ENCODE peak calls at places on chromosomes 2 and 18, in four cellular contexts. Z, G, N and D are unnamed samples.
A peak's percentile ranks its signal among the peaks of the same experiment; 100 is the strongest.

GRCh38 chr2:175755169-175755568 is 246.9 kb downstream of the LNPK start:
- DNase-seq in Z (no peak), G (no peak), N (no peak), D (no peak)

GRCh38 chr18:59672125-59672769 is 25.0 kb downstream of the CCBE1 start:
- DNase-seq in Z (no peak), G (no peak), N (no peak), D (peak; percentile 41)

GRCh38 chr18:65938592-65939372 is 188.0 kb downstream of the CDH7 start:
- DNase-seq in Z (no peak), G (peak; percentile 22), N (peak; percentile 24), D (no peak)

GRCh38 chr18:47436871-47437270 is 185.4 kb upstream of the SKOR2 start:
- DNase-seq in Z (no peak), G (no peak), N (no peak), D (no peak)

GRCh38 chr18:38698108-38698507 is 1132.5 kb upstream of the CELF4 start:
- DNase-seq in Z (no peak), G (no peak), N (no peak), D (no peak)

GRCh38 chr2:219675206-219675605 is 47.8 kb downstream of the SLC4A3 start:
- DNase-seq in Z (no peak), G (no peak), N (no peak), D (no peak)

GRCh38 chr2:241279413-241279812 is 36.1 kb downstream of the HDLBP start:
- DNase-seq in Z (no peak), G (no peak), N (peak; percentile 44), D (no peak)

GRCh38 chr2:112151701-112152440 is 13.7 kb downstream of the FBLN7 start:
- DNase-seq in Z (no peak), G (no peak), N (no peak), D (no peak)

GRCh38 chr2:157874997-157875719 is 972 bp downstream of the ACVR1 start:
- DNase-seq in Z (no peak), G (peak; percentile 50), N (peak; percentile 83), D (peak; percentile 90)

GRCh38 chr2:136305517-136306192 is 187.7 kb upstream of the CXCR4 start:
- DNase-seq in Z (no peak), G (no peak), N (no peak), D (no peak)